ENCODE peak calls at places on chromosomes 13 and 19, in ten cellular contexts. One of them, this sample, is unnamed.

GRCh38 chr13:110382229-110382628 is 75.1 kb downstream of the COL4A2 start:
- DNase-seq in AG20443: no peak
- DNase-seq in RKO: peak
- DNase-seq in esophagus muscularis mucosa: no peak
- DNase-seq in heart left ventricle: no peak
- DNase-seq in germinal center: no peak
- DNase-seq in AG09319: no peak
- DNase-seq in activated CD4-positive, alpha-beta T cell treated with anti-CD3 and anti-CD28 coated beads, Interleukin-2, amount 10 ng/mL, durations not matched to agents 7 days and 5 days: no peak
- DNase-seq in NCI-H1092: no peak
- DNase-seq in mammary epithelial cell: peak
- DNase-seq in this sample: peak

GRCh38 chr19:1690570-1691307 is 38.3 kb upstream of the TCF3 start:
- DNase-seq in esophagus muscularis mucosa: no peak
- DNase-seq in RKO: no peak
- DNase-seq in AG20443: peak
- DNase-seq in AG09319: no peak
- DNase-seq in heart left ventricle: no peak
- DNase-seq in mammary epithelial cell: peak
- DNase-seq in germinal center: peak
- DNase-seq in activated CD4-positive, alpha-beta T cell treated with anti-CD3 and anti-CD28 coated beads, Interleukin-2, amount 10 ng/mL, durations not matched to agents 7 days and 5 days: peak
- DNase-seq in NCI-H1092: peak
- DNase-seq in this sample: no peak

GRCh38 chr19:6743714-6744380 is 4.4 kb downstream of the TRIP10 start:
- DNase-seq in heart left ventricle: no peak
- DNase-seq in RKO: no peak
- DNase-seq in mammary epithelial cell: no peak
- DNase-seq in AG20443: no peak
- DNase-seq in esophagus muscularis mucosa: no peak
- DNase-seq in AG09319: no peak
- DNase-seq in germinal center: no peak
- DNase-seq in NCI-H1092: no peak
- DNase-seq in activated CD4-positive, alpha-beta T cell treated with anti-CD3 and anti-CD28 coated beads, Interleukin-2, amount 10 ng/mL, durations not matched to agents 7 days and 5 days: no peak
- DNase-seq in this sample: no peak

GRCh38 chr13:33345842-33346241 is 60.3 kb upstream of the STARD13 start:
- DNase-seq in esophagus muscularis mucosa: peak
- DNase-seq in RKO: peak
- DNase-seq in activated CD4-positive, alpha-beta T cell treated with anti-CD3 and anti-CD28 coated beads, Interleukin-2, amount 10 ng/mL, durations not matched to agents 7 days and 5 days: no peak
- DNase-seq in AG20443: no peak
- DNase-seq in mammary epithelial cell: no peak
- DNase-seq in germinal center: no peak
- DNase-seq in heart left ventricle: no peak
- DNase-seq in AG09319: no peak
- DNase-seq in NCI-H1092: no peak
- DNase-seq in this sample: no peak

GRCh38 chr13:112102243-112102642 is 35.3 kb downstream of the SOX1 start:
- DNase-seq in esophagus muscularis mucosa: peak
- DNase-seq in mammary epithelial cell: no peak
- DNase-seq in RKO: peak
- DNase-seq in AG20443: no peak
- DNase-seq in activated CD4-positive, alpha-beta T cell treated with anti-CD3 and anti-CD28 coated beads, Interleukin-2, amount 10 ng/mL, durations not matched to agents 7 days and 5 days: no peak
- DNase-seq in NCI-H1092: no peak
- DNase-seq in heart left ventricle: no peak
- DNase-seq in germinal center: no peak
- DNase-seq in AG09319: no peak
- DNase-seq in this sample: no peak

GRCh38 chr19:55255618-55256423 is 3.0 kb downstream of the PPP6R1 start:
- DNase-seq in AG09319: no peak
- DNase-seq in esophagus muscularis mucosa: no peak
- DNase-seq in germinal center: peak
- DNase-seq in heart left ventricle: no peak
- DNase-seq in AG20443: no peak
- DNase-seq in activated CD4-positive, alpha-beta T cell treated with anti-CD3 and anti-CD28 coated beads, Interleukin-2, amount 10 ng/mL, durations not matched to agents 7 days and 5 days: peak
- DNase-seq in NCI-H1092: no peak
- DNase-seq in mammary epithelial cell: peak
- DNase-seq in RKO: peak
- DNase-seq in this sample: no peak

GRCh38 chr13:84802073-84802472 is 919.8 kb upstream of the SLITRK1 start:
- DNase-seq in activated CD4-positive, alpha-beta T cell treated with anti-CD3 and anti-CD28 coated beads, Interleukin-2, amount 10 ng/mL, durations not matched to agents 7 days and 5 days: no peak
- DNase-seq in mammary epithelial cell: no peak
- DNase-seq in esophagus muscularis mucosa: no peak
- DNase-seq in AG20443: no peak
- DNase-seq in AG09319: no peak
- DNase-seq in heart left ventricle: no peak
- DNase-seq in NCI-H1092: no peak
- DNase-seq in germinal center: no peak
- DNase-seq in RKO: no peak
- DNase-seq in this sample: no peak

GRCh38 chr13:84417426-84417825 is 535.2 kb upstream of the SLITRK1 start:
- DNase-seq in AG20443: no peak
- DNase-seq in germinal center: no peak
- DNase-seq in heart left ventricle: no peak
- DNase-seq in esophagus muscularis mucosa: no peak
- DNase-seq in activated CD4-positive, alpha-beta T cell treated with anti-CD3 and anti-CD28 coated beads, Interleukin-2, amount 10 ng/mL, durations not matched to agents 7 days and 5 days: no peak
- DNase-seq in NCI-H1092: no peak
- DNase-seq in AG09319: no peak
- DNase-seq in mammary epithelial cell: peak
- DNase-seq in RKO: no peak
- DNase-seq in this sample: no peak

GRCh38 chr19:53957448-53958167 is 5.1 kb upstream of the CACNG8 start:
- DNase-seq in AG09319: no peak
- DNase-seq in mammary epithelial cell: no peak
- DNase-seq in activated CD4-positive, alpha-beta T cell treated with anti-CD3 and anti-CD28 coated beads, Interleukin-2, amount 10 ng/mL, durations not matched to agents 7 days and 5 days: no peak
- DNase-seq in AG20443: no peak
- DNase-seq in germinal center: no peak
- DNase-seq in esophagus muscularis mucosa: no peak
- DNase-seq in heart left ventricle: no peak
- DNase-seq in RKO: no peak
- DNase-seq in NCI-H1092: no peak
- DNase-seq in this sample: no peak

GRCh38 chr13:75621147-75621546 is 15.0 kb upstream of the LMO7 start:
- DNase-seq in RKO: no peak
- DNase-seq in NCI-H1092: no peak
- DNase-seq in activated CD4-positive, alpha-beta T cell treated with anti-CD3 and anti-CD28 coated beads, Interleukin-2, amount 10 ng/mL, durations not matched to agents 7 days and 5 days: no peak
- DNase-seq in AG20443: peak
- DNase-seq in mammary epithelial cell: no peak
- DNase-seq in heart left ventricle: no peak
- DNase-seq in germinal center: no peak
- DNase-seq in AG09319: no peak
- DNase-seq in esophagus muscularis mucosa: no peak
- DNase-seq in this sample: no peak

GRCh38 chr19:19054315-19054938 is 9.4 kb upstream of the SLC25A42 start:
- DNase-seq in activated CD4-positive, alpha-beta T cell treated with anti-CD3 and anti-CD28 coated beads, Interleukin-2, amount 10 ng/mL, durations not matched to agents 7 days and 5 days: no peak
- DNase-seq in RKO: no peak
- DNase-seq in NCI-H1092: no peak
- DNase-seq in esophagus muscularis mucosa: no peak
- DNase-seq in mammary epithelial cell: no peak
- DNase-seq in germinal center: no peak
- DNase-seq in AG09319: no peak
- DNase-seq in heart left ventricle: no peak
- DNase-seq in AG20443: no peak
- DNase-seq in this sample: no peak

GRCh38 chr13:92103673-92104296 is 705.4 kb downstream of the GPC5 start:
- DNase-seq in mammary epithelial cell: no peak
- DNase-seq in RKO: no peak
- DNase-seq in germinal center: no peak
- DNase-seq in AG09319: no peak
- DNase-seq in esophagus muscularis mucosa: no peak
- DNase-seq in heart left ventricle: no peak
- DNase-seq in NCI-H1092: no peak
- DNase-seq in activated CD4-positive, alpha-beta T cell treated with anti-CD3 and anti-CD28 coated beads, Interleukin-2, amount 10 ng/mL, durations not matched to agents 7 days and 5 days: no peak
- DNase-seq in AG20443: no peak
- DNase-seq in this sample: no peak

GRCh38 chr13:70183041-70183440 is 74.8 kb upstream of the KLHL1 start:
- DNase-seq in mammary epithelial cell: peak
- DNase-seq in NCI-H1092: no peak
- DNase-seq in AG20443: no peak
- DNase-seq in RKO: peak
- DNase-seq in germinal center: no peak
- DNase-seq in heart left ventricle: no peak
- DNase-seq in esophagus muscularis mucosa: no peak
- DNase-seq in activated CD4-positive, alpha-beta T cell treated with anti-CD3 and anti-CD28 coated beads, Interleukin-2, amount 10 ng/mL, durations not matched to agents 7 days and 5 days: no peak
- DNase-seq in AG09319: no peak
- DNase-seq in this sample: no peak

GRCh38 chr19:11519138-11519537 is 9.8 kb downstream of the ECSIT start:
- DNase-seq in heart left ventricle: no peak
- DNase-seq in AG09319: no peak
- DNase-seq in esophagus muscularis mucosa: no peak
- DNase-seq in NCI-H1092: no peak
- DNase-seq in germinal center: no peak
- DNase-seq in RKO: no peak
- DNase-seq in mammary epithelial cell: no peak
- DNase-seq in activated CD4-positive, alpha-beta T cell treated with anti-CD3 and anti-CD28 coated beads, Interleukin-2, amount 10 ng/mL, durations not matched to agents 7 days and 5 days: no peak
- DNase-seq in AG20443: no peak
- DNase-seq in this sample: no peak